ENCODE peak calls at places on chromosomes 11 and 22, in seven cellular contexts. I, A, Q, X, Z, S and M are unnamed samples.

GRCh38 chr22:17785185-17786184 is 11.2 kb upstream of the BID start:
- DNase-seq in I (peak), A (peak), Q (peak), X (peak), Z (peak), S (peak), M (peak)

GRCh38 chr11:119284344-119285157 is 32.4 kb downstream of the MCAM start:
- DNase-seq in I (no peak), A (no peak), Q (peak), X (no peak), Z (no peak), S (no peak), M (no peak)

GRCh38 chr11:1943576-1943975 is 3.6 kb upstream of the MRPL23 start:
- DNase-seq in I (no peak), A (no peak), Q (no peak), X (peak), Z (peak), S (no peak), M (no peak)

GRCh38 chr11:70032470-70032795 is 45.7 kb upstream of the ANO1 start:
- DNase-seq in I (no peak), A (peak), Q (no peak), X (no peak), Z (no peak), S (no peak), M (no peak)

GRCh38 chr22:50219800-50220602 is 19.2 kb downstream of the SELENOO start:
- DNase-seq in I (no peak), A (peak), Q (no peak), X (no peak), Z (no peak), S (no peak), M (no peak)

GRCh38 chr22:44188986-44189630 is 8.4 kb downstream of the PARVG start:
- DNase-seq in I (no peak), A (no peak), Q (no peak), X (no peak), Z (no peak), S (no peak), M (no peak)

GRCh38 chr11:128407962-128408361 is 179.4 kb downstream of the ETS1 start:
- DNase-seq in I (no peak), A (no peak), Q (no peak), X (no peak), Z (no peak), S (no peak), M (no peak)

GRCh38 chr11:119298726-119299125 is 18.2 kb downstream of the MCAM start:
- DNase-seq in I (no peak), A (no peak), Q (no peak), X (no peak), Z (peak), S (peak), M (no peak)

GRCh38 chr11:65290448-65291165 is 24.1 kb upstream of the CDC42EP2 start:
- DNase-seq in I (peak), A (no peak), Q (peak), X (no peak), Z (peak), S (peak), M (peak)

GRCh38 chr22:41410311-41410751 is 28.6 kb downstream of the TEF start:
- DNase-seq in I (peak), A (no peak), Q (no peak), X (no peak), Z (peak), S (peak), M (no peak)

GRCh38 chr11:47847537-47847891 is 636 bp downstream of the NUP160 start:
- DNase-seq in I (no peak), A (no peak), Q (no peak), X (no peak), Z (no peak), S (no peak), M (no peak)
- TF ChIP-seq CTCF in I (no peak), A (no peak), Q (no peak), X (no peak), Z (no peak), S (no peak), M (no peak)

GRCh38 chr11:75800728-75801361 is 14.2 kb upstream of the UVRAG start:
- DNase-seq in I (no peak), A (no peak), Q (no peak), X (no peak), Z (no peak), S (no peak), M (no peak)
- TF ChIP-seq CTCF in I (no peak), A (no peak), Q (peak), X (no peak), Z (no peak), S (no peak), M (no peak)

DNA sequence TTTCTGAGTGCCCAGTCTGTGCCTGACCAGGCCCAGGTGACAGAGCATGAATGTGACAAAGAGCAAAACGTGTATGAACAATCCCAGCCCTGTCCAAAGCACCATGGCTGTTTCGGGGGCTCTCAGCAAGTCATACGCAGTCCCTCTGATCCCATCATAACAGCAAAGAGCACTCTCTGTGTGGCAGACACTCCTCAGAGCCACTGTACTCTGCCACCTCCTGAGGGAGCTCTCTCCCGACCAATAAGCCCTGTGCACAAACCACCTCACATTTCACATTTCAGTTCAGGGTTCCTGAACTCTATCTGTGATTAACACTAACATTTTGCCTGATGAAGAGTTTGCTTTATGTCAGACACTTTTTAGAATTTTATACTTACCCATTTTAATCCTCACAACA is 6.6 kb downstream of the DGCR2 start:
- DNase-seq in I (no peak), A (no peak), Q (peak), X (no peak), Z (no peak), S (no peak), M (no peak)
- TF ChIP-seq CTCF in I (no peak), A (peak), Q (peak), X (no peak), Z (no peak), S (no peak), M (no peak)

DNA sequence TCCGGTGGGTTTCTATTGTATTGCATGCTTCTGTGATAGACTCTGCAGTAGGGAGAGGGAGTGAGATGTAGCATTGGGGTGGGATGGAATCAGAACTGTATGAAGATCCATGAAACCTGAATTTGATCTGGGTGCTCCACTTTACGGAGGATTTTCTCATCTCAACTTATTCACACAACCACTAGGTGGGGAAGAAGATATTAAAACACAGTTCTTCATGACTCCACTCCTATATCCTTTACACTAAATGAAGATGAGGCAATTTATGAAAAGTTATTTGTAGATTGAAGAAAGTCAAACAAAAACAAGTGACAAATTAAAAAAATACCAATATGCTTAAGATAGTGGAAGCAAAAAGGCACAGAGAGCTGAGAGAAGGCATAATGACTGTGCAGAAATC is 92.6 kb upstream of the PDGFD start:
- DNase-seq in I (no peak), A (no peak), Q (no peak), X (no peak), Z (no peak), S (no peak), M (no peak)
- TF ChIP-seq CTCF in I (no peak), A (peak), Q (no peak), X (no peak), Z (peak), S (peak), M (no peak)

GRCh38 chr22:37417264-37417663 is 10.0 kb downstream of the ELFN2 start:
- DNase-seq in I (no peak), A (no peak), Q (no peak), X (no peak), Z (no peak), S (no peak), M (no peak)
- TF ChIP-seq CTCF in I (no peak), A (no peak), Q (no peak), X (no peak), Z (no peak), S (no peak), M (no peak)

GRCh38 chr11:28585007-28585406 is 476.8 kb downstream of the METTL15 start:
- DNase-seq in I (no peak), A (no peak), Q (no peak), X (no peak), Z (no peak), S (no peak), M (no peak)

DNA sequence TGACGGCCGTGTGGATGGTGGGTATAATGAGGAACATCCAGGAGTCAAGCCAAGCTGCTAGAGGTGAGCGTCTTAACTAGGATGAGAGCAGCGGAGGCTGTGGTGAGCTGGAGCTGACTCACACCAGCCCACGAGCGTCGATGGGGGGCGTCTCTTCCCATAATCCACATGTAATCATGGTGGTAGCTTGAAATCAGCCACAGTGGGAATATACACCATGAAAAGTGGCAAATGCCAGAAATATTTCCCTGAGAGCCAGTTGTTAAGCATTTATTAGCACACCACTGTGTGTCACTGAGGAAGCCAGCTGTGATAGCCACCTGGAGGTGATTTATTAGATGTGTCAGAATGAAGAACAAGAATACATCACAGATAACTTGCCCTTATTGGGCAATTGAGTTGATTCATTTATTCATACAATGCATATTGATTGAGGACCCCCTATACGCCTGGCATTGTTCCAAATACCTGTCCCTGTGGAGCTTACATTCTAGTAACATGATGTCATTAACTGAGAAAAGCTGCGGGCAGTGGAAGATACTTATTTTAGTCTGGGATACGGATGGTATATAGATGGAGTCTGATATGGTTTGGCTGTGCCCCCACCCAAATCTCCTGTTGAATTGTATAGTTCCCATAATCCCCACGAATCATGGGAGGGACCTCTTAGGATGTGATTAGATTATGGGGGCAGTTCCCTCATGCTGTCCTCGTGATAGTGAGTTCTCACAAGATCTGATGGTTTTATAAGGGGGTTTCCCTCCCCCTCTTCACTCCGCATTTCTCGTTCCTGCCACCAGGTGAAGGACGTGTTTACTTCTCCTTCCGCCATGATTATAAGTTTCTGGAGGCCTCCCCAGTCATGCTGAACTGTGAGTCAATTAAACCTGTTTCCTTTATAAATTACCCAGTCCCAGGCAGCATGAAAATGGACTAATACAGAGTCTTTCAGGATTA is 473.4 kb downstream of the METTL15 start:
- DNase-seq in I (no peak), A (peak), Q (no peak), X (no peak), Z (no peak), S (no peak), M (no peak)
- TF ChIP-seq CTCF in I (no peak), A (peak), Q (no peak), X (no peak), Z (no peak), S (no peak), M (no peak)